ENCODE peak calls at places on chromosomes 3 and 15, in eight cellular contexts. S is HFFc6, Q is foreskin fibroblast, B is PC-3, A is lower leg skin, L is lower lobe of right lung, G is ovary, U is IMR-90. O is an unnamed sample.

GRCh38 chr15:49827311-49827710 is 206.5 kb downstream of the DTWD1 start:
- DNase-seq in Q (no peak), U (no peak), A (no peak), B (no peak), L (no peak), G (no peak), S (no peak), O (no peak)

GRCh38 chr3:108661699-108662098 is 72.2 kb downstream of the DZIP3 start:
- DNase-seq in S (no peak), G (no peak), L (no peak), A (no peak), Q (peak), U (no peak), B (no peak), O (no peak)

GRCh38 chr3:186882881-186883685 is 40.6 kb downstream of the ADIPOQ start:
- DNase-seq in U (peak), G (no peak), A (no peak), B (peak), S (peak), L (no peak), Q (peak), O (peak)

GRCh38 chr3:105448338-105448982 is 81.8 kb downstream of the ALCAM start:
- DNase-seq in B (no peak), Q (no peak), A (peak), S (no peak), G (no peak), U (peak), L (no peak), O (no peak)

GRCh38 chr15:65212097-65212496 is 824 bp upstream of the CILP start:
- DNase-seq in U (no peak), S (no peak), L (no peak), Q (no peak), B (no peak), G (no peak), A (no peak), O (no peak)

GRCh38 chr3:100425321-100425720 is 24.0 kb downstream of the LNP1 start:
- DNase-seq in U (no peak), G (no peak), S (no peak), A (no peak), Q (no peak), B (peak), L (no peak), O (no peak)

GRCh38 chr3:53708001-53708621 is 138.1 kb downstream of the CHDH start:
- DNase-seq in B (no peak), Q (no peak), A (peak), U (no peak), S (no peak), L (peak), G (no peak), O (no peak)

GRCh38 chr3:14802332-14802731 is 16.4 kb upstream of the FGD5 start:
- DNase-seq in Q (no peak), B (no peak), S (no peak), U (no peak), G (no peak), L (no peak), A (no peak), O (no peak)

GRCh38 chr3:135051409-135051946 is 256.4 kb downstream of the EPHB1 start:
- DNase-seq in L (no peak), G (no peak), U (no peak), B (no peak), Q (no peak), S (no peak), A (no peak), O (no peak)

GRCh38 chr3:125418306-125418705 is 43.2 kb upstream of the ZNF148 start:
- DNase-seq in G (no peak), L (no peak), S (no peak), Q (no peak), B (no peak), U (peak), A (no peak), O (no peak)

GRCh38 chr3:149650828-149651227 is 7.0 kb downstream of the WWTR1 start:
- DNase-seq in S (no peak), L (no peak), G (no peak), B (no peak), U (no peak), A (no peak), Q (no peak), O (no peak)

GRCh38 chr3:4043867-4044575 is 244.8 kb downstream of the LRRN1 start:
- DNase-seq in U (no peak), B (no peak), A (no peak), Q (no peak), L (no peak), G (no peak), S (no peak), O (no peak)

GRCh38 chr3:88141458-88142083 is 8.2 kb upstream of the C3orf38 start:
- DNase-seq in Q (peak), B (peak), S (peak), U (peak), G (no peak), L (no peak), A (no peak), O (peak)

GRCh38 chr3:48879307-48879993 is 19.2 kb downstream of the SLC25A20 start:
- DNase-seq in G (no peak), L (no peak), B (no peak), S (no peak), Q (no peak), A (no peak), U (no peak), O (no peak)

GRCh38 chr3:141561426-141562034 is 74.7 kb downstream of the RASA2 start:
- DNase-seq in B (peak), U (peak), G (no peak), Q (peak), A (no peak), L (no peak), S (peak), O (no peak)

GRCh38 chr3:18246336-18247060 is 178.6 kb downstream of the SATB1 start:
- DNase-seq in L (no peak), G (no peak), Q (peak), U (no peak), S (no peak), A (no peak), B (no peak), O (no peak)

GRCh38 chr3:188184160-188184559 is 30.2 kb downstream of the LPP start:
- DNase-seq in S (no peak), B (no peak), U (no peak), A (no peak), G (no peak), Q (no peak), L (no peak), O (no peak)

GRCh38 chr3:143236226-143236964 is 116.8 kb downstream of the CHST2 start:
- DNase-seq in L (no peak), G (no peak), A (no peak), Q (peak), S (no peak), B (no peak), U (no peak), O (no peak)

GRCh38 chr15:99096894-99097426 is 7.9 kb upstream of the SYNM start:
- DNase-seq in L (no peak), Q (no peak), S (no peak), A (peak), U (no peak), G (no peak), B (peak), O (no peak)

GRCh38 chr3:108488631-108489030 is 21.8 kb downstream of the MYH15 start:
- DNase-seq in B (peak), L (no peak), A (no peak), U (peak), Q (peak), S (peak), G (no peak), O (no peak)

GRCh38 chr3:129829640-129830039 is 63.9 kb downstream of the TMCC1 start:
- DNase-seq in L (no peak), B (peak), A (no peak), U (peak), Q (peak), S (peak), G (peak), O (peak)

GRCh38 chr15:70362911-70363310 is 265.2 kb upstream of the TLE3 start:
- DNase-seq in Q (peak), S (no peak), U (peak), G (peak), B (peak), A (peak), L (no peak), O (no peak)

GRCh38 chr3:101632586-101632985 is 44.3 kb downstream of the ZBTB11 start:
- DNase-seq in L (no peak), S (no peak), A (peak), B (no peak), Q (no peak), G (no peak), U (no peak), O (no peak)

GRCh38 chr15:40991355-40991754 is 38.1 kb downstream of the CHAC1 start:
- DNase-seq in L (no peak), G (no peak), Q (no peak), S (no peak), U (no peak), A (no peak), B (no peak), O (no peak)

GRCh38 chr3:173399001-173399400 is 1.5 kb downstream of the NLGN1 start:
- DNase-seq in Q (no peak), U (no peak), B (no peak), A (no peak), G (no peak), L (no peak), S (no peak), O (no peak)

GRCh38 chr3:84308379-84308778 is 650.4 kb upstream of the CADM2 start:
- DNase-seq in S (no peak), B (no peak), A (no peak), Q (no peak), U (no peak), G (no peak), L (no peak), O (no peak)

DNA sequence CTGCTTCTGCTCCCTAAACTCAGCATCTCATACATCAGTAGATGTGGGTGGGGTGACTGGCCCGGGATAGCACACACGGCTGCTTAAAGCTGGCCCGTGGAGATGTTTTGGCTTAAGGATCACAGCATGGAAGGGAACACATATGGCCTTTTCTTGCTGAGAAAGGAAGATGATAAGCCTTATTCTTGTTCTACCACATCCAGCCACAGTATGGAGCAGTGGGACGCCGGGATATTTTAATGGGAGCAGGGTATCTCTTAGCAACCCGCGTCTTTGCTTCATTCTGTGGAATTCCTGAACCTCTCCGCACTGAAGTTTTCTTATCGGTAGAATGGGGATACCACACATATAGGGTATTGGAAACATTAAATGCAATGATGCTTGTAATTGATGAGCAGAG is 94.1 kb upstream of the PROK2 start:
- DNase-seq in L (no peak), U (no peak), G (no peak), B (no peak), A (peak), Q (no peak), S (no peak), O (no peak)
- TF ChIP-seq CTCF in L (no peak), U (no peak), G (no peak), B (peak), A (no peak), Q (no peak), S (no peak), O (no peak)

DNA sequence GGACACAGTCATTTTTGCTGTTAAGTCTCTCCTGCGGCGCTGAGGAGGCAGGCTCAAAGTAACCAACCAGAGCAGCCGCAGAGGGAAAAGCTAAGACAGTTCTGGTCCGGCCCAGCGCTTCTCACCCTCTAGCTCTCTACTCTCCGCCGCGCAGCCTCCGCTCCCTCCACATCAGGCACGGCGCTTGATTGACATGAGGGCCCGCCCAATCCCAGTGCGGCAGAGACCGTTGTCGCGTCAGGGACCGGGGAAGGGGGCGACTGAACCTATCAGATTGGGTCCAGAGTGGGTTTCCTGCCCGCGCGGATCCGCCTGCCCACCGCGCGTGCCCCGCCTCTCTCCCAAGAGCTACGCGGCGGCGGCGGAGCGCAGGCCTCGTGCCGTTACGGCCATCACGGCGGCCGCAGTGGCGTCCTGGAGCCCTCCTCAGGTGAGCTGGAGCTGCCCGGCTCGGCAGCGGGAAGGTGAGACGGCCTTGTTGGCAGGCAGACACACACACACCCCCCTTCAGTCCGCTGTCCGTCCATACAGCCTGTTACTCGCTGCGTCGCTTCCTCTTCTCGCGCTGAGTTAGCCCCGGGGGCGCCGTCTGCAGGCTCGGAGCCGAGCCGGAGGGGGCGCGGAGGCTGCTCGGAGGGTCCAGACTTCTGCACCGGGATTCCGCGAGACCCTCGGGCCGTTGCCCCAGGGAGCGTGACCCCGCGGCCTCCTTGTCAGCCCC is at the start of gene NCK1:
- DNase-seq in S (peak), L (peak), B (peak), Q (peak), A (peak), G (peak), U (peak), O (peak)
- TF ChIP-seq CTCF in S (no peak), L (peak), B (peak), Q (peak), A (no peak), G (peak), U (peak), O (no peak)

GRCh38 chr3:12495749-12496452 is 11.6 kb downstream of the TSEN2 start:
- DNase-seq in Q (no peak), G (no peak), B (no peak), S (no peak), A (no peak), L (no peak), U (no peak), O (no peak)
- TF ChIP-seq CTCF in Q (no peak), G (no peak), B (peak), S (peak), A (no peak), L (no peak), U (no peak), O (no peak)

GRCh38 chr3:54965746-54966145 is 37.9 kb upstream of the LRTM1 start:
- DNase-seq in A (no peak), L (no peak), U (peak), S (peak), B (no peak), G (no peak), Q (peak), O (no peak)
- TF ChIP-seq CTCF in A (no peak), L (no peak), U (peak), S (no peak), B (no peak), G (no peak), Q (no peak), O (no peak)

GRCh38 chr3:94115482-94115881 is 52.6 kb downstream of the NSUN3 start:
- DNase-seq in S (peak), L (no peak), U (peak), B (peak), G (no peak), Q (peak), A (no peak), O (no peak)
- TF ChIP-seq CTCF in S (peak), L (peak), U (peak), B (peak), G (no peak), Q (peak), A (no peak), O (no peak)

GRCh38 chr3:32181370-32181769 is 57.1 kb upstream of the CMTM8 start:
- DNase-seq in U (no peak), Q (no peak), A (no peak), B (no peak), S (no peak), L (no peak), G (no peak), O (no peak)
- TF ChIP-seq CTCF in U (no peak), Q (no peak), A (no peak), B (no peak), S (no peak), L (no peak), G (no peak), O (no peak)

GRCh38 chr15:86894269-86894668 is 814.6 kb downstream of the AGBL1 start:
- DNase-seq in U (no peak), Q (no peak), B (no peak), L (no peak), G (no peak), S (no peak), A (no peak), O (no peak)
- TF ChIP-seq CTCF in U (no peak), Q (no peak), B (no peak), L (no peak), G (no peak), S (no peak), A (no peak), O (no peak)

O was measured in AG04449.